ENCODE peak calls at places on chromosome 2, in six cellular contexts. T is GM23248, N is endodermal cell, U is MM.1S, X is stomach, D is NT2/D1. Q is an unnamed sample. For H3K27me3 and H3K4me1, the result is how much of the 10 kb centered on the place peaks cover.

GRCh38 chr2:182360012-182360662 is 66.7 kb downstream of the PDE1A start:
- DNase-seq in T (peak), N (no peak), U (no peak), X (peak), D (no peak), Q (peak)

GRCh38 chr2:191180712-191181111 is 29.9 kb upstream of the STAT4 start:
- DNase-seq in T (peak), N (no peak), U (no peak), X (no peak), D (no peak), Q (peak)

GRCh38 chr2:128155970-128156369 is 65.0 kb downstream of the UGGT1 start:
- DNase-seq in T (no peak), N (no peak), U (no peak), X (no peak), D (no peak), Q (no peak)

GRCh38 chr2:112121682-112122254 is 16.4 kb upstream of the FBLN7 start:
- DNase-seq in T (peak), N (peak), U (peak), X (no peak), D (peak), Q (peak)

GRCh38 chr2:24353933-24354332 is 6.4 kb downstream of the ITSN2 start:
- DNase-seq in T (no peak), N (no peak), U (no peak), X (no peak), D (no peak), Q (no peak)

GRCh38 chr2:72104821-72105588 is 42.7 kb downstream of the CYP26B1 start:
- DNase-seq in T (no peak), N (peak), U (no peak), X (no peak), D (no peak), Q (no peak)

GRCh38 chr2:219630770-219631405 is 3.5 kb downstream of the SLC4A3 start:
- DNase-seq in T (no peak), N (no peak), U (no peak), X (no peak), D (no peak), Q (no peak)

GRCh38 chr2:74945783-74946165 is 12.7 kb upstream of the POLE4 start:
- DNase-seq in T (no peak), N (no peak), U (no peak), X (no peak), D (no peak), Q (no peak)

GRCh38 chr2:134668821-134669220 is 50.0 kb downstream of the TMEM163 start:
- DNase-seq in T (no peak), N (peak), U (no peak), X (peak), D (no peak), Q (no peak)
- H3K4me3 ChIP-seq in T (no peak), N (no peak), U (no peak), X (no peak), D (no peak), Q (no peak)

DNA sequence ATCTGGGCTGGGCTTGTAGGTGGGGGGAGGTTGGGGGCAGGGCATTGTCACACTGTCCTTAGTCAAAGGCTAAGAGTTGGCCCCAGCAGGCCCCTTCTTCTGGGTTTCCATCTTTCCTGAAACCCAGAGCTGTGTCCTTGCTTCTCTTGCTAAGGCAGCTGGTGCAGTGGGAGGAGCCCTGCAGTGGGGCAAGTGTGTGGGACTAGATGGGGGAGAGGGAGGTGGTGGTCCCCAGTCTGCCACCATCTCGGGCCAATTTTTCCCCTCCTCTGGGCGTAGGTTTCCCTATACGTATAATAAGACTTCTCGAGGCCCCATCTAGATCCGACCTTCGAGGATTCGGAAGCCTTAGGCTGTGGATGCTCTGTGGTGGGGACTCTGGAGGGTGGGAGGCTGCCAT is 3.5 kb downstream of the KCNF1 start:
- DNase-seq in T (no peak), N (no peak), U (no peak), X (no peak), D (no peak), Q (no peak)
- H3K27me3 ChIP-seq in T (under half), N (under half), U (under half), X (under half), D (under half), Q (under half)

GRCh38 chr2:101400048-101400447 is 12.7 kb upstream of the CREG2 start:
- DNase-seq in T (no peak), N (no peak), U (no peak), X (no peak), D (no peak), Q (peak)

GRCh38 chr2:101398026-101398830 is 10.9 kb upstream of the CREG2 start:
- DNase-seq in T (no peak), N (no peak), U (no peak), X (no peak), D (no peak), Q (no peak)

GRCh38 chr2:101396352-101396717 is 9.0 kb upstream of the CREG2 start:
- DNase-seq in T (peak), N (no peak), U (no peak), X (no peak), D (no peak), Q (peak)

GRCh38 chr2:101399001-101399794 is 11.9 kb upstream of the CREG2 start:
- DNase-seq in T (no peak), N (no peak), U (no peak), X (no peak), D (no peak), Q (no peak)

DNA sequence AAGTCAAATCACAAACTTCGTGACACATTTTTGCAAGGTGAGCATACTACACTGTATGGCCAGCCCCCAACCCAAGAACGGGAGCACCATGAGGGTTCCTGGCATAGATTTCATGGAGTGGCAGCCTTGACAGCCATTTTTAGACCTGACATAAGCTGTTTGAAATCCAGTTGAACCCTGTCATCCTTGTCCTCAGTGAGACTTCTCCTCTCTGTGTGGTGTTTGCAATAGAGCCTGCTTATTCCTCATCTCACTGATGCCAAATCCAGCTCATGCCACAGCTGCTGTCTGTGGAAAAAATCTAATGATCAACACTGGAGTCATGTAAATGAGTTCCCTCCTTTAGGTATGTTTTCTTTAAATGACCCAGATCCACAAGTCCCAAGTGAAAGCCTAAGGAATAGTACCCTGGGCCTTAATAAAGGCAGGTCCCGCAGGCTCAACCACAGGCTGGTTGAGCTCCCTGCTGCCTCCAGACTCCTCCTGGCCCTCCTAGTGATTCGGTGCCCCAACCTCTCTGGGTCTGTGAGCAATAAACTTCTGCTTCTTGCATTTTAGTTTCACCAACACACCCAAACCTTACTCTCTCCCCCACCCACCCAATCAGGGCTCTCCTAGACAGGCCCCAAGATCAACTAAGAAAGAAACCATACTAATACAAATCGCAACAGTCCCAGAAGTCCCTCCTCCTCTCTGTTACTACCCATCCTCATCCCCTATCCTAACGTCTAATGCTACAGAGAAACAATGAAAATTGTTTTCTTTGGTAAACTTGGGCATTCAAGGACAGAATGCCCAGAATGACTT is 8.4 kb upstream of the CREG2 start:
- DNase-seq in T (peak), N (no peak), U (no peak), X (no peak), D (no peak), Q (peak)
- H3K4me1 ChIP-seq in T (under half), N (under half), U (under half), X (under half), D (under half), Q (under half)

DNA sequence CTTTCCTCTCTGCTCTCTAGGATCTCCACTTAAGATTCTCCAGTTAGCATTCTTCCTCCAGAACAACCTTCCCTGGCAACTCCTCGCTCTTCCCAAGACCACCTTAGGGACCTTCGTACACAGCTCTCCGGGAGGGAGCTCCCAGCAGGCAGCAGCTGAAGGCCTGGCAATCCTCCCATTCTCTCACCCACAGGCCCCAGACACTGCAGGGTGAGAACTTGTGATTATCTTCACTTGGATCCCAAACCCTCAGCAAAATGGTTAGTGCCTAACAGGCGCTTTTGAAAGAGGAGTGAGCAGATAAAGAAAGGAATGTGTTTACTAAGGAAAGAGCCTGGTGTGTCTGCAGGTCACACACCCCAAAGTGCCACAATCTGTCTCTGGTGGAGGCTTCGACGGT is 83.8 kb upstream of the SNTG2 start:
- DNase-seq in T (no peak), N (peak), U (no peak), X (no peak), D (peak), Q (no peak)
- H3K4me3 ChIP-seq in T (no peak), N (no peak), U (no peak), X (no peak), D (no peak), Q (no peak)

GRCh38 chr2:104861295-104862060 is 7.6 kb downstream of the POU3F3 start:
- DNase-seq in T (no peak), N (peak), U (no peak), X (no peak), D (no peak), Q (no peak)

GRCh38 chr2:104864280-104864599 is 10.3 kb downstream of the POU3F3 start:
- DNase-seq in T (no peak), N (no peak), U (no peak), X (no peak), D (no peak), Q (no peak)

GRCh38 chr2:104863229-104863584 is 9.3 kb downstream of the POU3F3 start:
- DNase-seq in T (no peak), N (no peak), U (no peak), X (no peak), D (no peak), Q (no peak)

GRCh38 chr2:104863585-104864279 is 9.8 kb downstream of the POU3F3 start:
- DNase-seq in T (no peak), N (peak), U (no peak), X (no peak), D (no peak), Q (no peak)

GRCh38 chr2:104862061-104862941 is 8.4 kb downstream of the POU3F3 start:
- DNase-seq in T (peak), N (peak), U (no peak), X (no peak), D (no peak), Q (no peak)
- H3K27me3 ChIP-seq in T (under half), N (half or more), U (under half), X (half or more), D (half or more), Q (half or more)

GRCh38 chr2:241563571-241563980 is 5.0 kb downstream of the BOK start:
- DNase-seq in T (peak), N (peak), U (no peak), X (no peak), D (no peak), Q (no peak)
- H3K4me1 ChIP-seq in T (under half), N (under half), U (under half), X (under half), D (under half), Q (under half)

DNA sequence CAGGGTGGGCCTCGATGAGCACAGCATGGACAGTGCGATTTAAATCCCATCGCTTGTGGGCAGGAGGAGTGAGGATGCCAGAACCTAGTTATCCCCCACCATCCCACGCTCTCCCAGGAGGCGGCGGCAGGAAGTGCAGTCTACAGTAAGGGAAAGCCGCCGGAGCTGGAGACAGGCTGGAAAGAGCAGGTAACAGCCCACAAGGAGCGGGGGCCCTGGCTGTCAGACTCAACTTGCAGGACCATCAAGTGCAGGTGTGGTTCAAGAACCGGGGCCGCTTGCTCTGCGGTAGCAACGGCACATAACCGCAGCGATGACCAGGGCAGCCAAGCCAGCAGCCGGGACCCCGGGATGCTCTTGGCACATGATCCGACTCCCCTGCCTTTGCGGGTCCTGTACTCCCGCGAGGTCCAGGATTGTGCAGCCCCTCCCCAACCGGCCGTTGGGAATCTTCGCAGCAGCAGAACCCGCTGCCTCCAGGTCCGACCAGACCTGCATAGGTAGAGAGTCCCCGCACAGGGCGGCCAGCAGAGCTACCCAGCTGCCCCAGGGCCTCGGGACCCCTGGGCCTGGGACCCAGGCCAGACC is 82.1 kb downstream of the BIN1 start:
- DNase-seq in T (peak), N (peak), U (no peak), X (no peak), D (peak), Q (peak)
- H3K4me3 ChIP-seq in T (peak), N (peak), U (no peak), X (peak), D (peak), Q (peak)

GRCh38 chr2:240149943-240150784 is 9.7 kb upstream of the OTOS start:
- DNase-seq in T (peak), N (peak), U (no peak), X (peak), D (peak), Q (peak)

GRCh38 chr2:240146141-240146561 is 5.7 kb upstream of the OTOS start:
- DNase-seq in T (no peak), N (no peak), U (no peak), X (no peak), D (no peak), Q (no peak)

GRCh38 chr2:240147382-240147781 is 6.9 kb upstream of the OTOS start:
- DNase-seq in T (no peak), N (no peak), U (no peak), X (no peak), D (no peak), Q (no peak)

GRCh38 chr2:240146591-240147278 is 6.3 kb upstream of the OTOS start:
- DNase-seq in T (no peak), N (no peak), U (no peak), X (no peak), D (no peak), Q (no peak)

GRCh38 chr2:240147911-240148587 is 7.6 kb upstream of the OTOS start:
- DNase-seq in T (peak), N (no peak), U (no peak), X (no peak), D (no peak), Q (no peak)
- H3K27me3 ChIP-seq in T (under half), N (under half), U (under half), X (under half), D (under half), Q (under half)

DNA sequence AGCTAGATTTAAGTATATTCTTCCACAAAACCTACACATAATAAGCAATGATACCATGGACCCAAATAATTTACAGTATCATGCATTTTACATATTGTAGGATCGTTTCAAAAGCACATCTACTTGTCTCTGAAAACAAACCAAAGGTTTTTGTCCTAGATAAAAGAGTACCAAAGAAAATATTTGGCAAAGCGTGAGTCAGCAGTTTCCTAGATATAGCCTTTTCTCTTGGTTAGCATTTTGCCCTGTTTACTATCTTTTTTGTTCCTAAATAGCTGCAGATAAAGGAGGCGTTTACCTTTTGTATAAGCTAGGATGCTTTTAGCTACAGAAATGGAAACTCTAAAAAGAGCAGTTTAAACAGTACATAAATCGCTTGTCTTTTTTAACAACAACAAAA is 305.8 kb upstream of the GULP1 start:
- DNase-seq in T (peak), N (no peak), U (peak), X (no peak), D (no peak), Q (peak)
- H3K4me1 ChIP-seq in T (under half), N (under half), U (half or more), X (under half), D (under half), Q (under half)

GRCh38 chr2:117432746-117433145 is 381.7 kb upstream of the DDX18 start:
- DNase-seq in T (no peak), N (no peak), U (peak), X (no peak), D (no peak), Q (no peak)
- H3K4me3 ChIP-seq in T (no peak), N (no peak), U (no peak), X (no peak), D (no peak), Q (no peak)

Q was measured in adipocyte.